ENCODE peak calls at places on chromosome 16, in seven cellular contexts. L is dorsolateral prefrontal cortex, I is fibroblast of villous mesenchyme, R is tibial artery, G is fibroblast of mammary gland, U is astrocyte of the spinal cord, D is heart right ventricle. O is an unnamed sample.

GRCh38 chr16:1773703-1774455 is 945 bp upstream of the MRPS34 start:
- DNase-seq in I (peak), D (no peak), U (peak), G (peak), L (no peak), R (no peak), O (no peak)

GRCh38 chr16:14199624-14200023 is 128.5 kb downstream of the MRTFB start:
- DNase-seq in R (no peak), I (no peak), G (peak), U (peak), L (no peak), D (no peak), O (peak)

GRCh38 chr16:52229471-52229870 is 317.5 kb downstream of the TOX3 start:
- DNase-seq in D (no peak), I (no peak), R (no peak), L (no peak), U (no peak), G (no peak), O (no peak)

GRCh38 chr16:75267631-75268264 is 16.3 kb upstream of the BCAR1 start:
- DNase-seq in G (peak), I (peak), L (peak), U (peak), D (peak), R (peak), O (peak)

GRCh38 chr16:11526921-11527320 is 59.8 kb downstream of the LITAF start:
- DNase-seq in G (no peak), D (no peak), I (no peak), U (no peak), L (no peak), R (peak), O (no peak)

GRCh38 chr16:15726715-15727114 is 76.7 kb downstream of the NDE1 start:
- DNase-seq in G (no peak), I (no peak), U (no peak), L (no peak), D (no peak), R (no peak), O (no peak)

GRCh38 chr16:14475370-14476139 is 154.5 kb downstream of the PARN start:
- DNase-seq in U (no peak), I (no peak), L (no peak), R (no peak), D (no peak), G (peak), O (peak)

GRCh38 chr16:84718-85452 is 6.9 kb downstream of the MPG start:
- DNase-seq in U (peak), R (peak), G (peak), D (peak), L (peak), I (peak), O (peak)

GRCh38 chr16:70706948-70707465 is 21.2 kb upstream of the MTSS2 start:
- DNase-seq in R (peak), I (peak), U (peak), G (peak), D (no peak), L (no peak), O (peak)

GRCh38 chr16:46651305-46651704 is 30.1 kb upstream of the SHCBP1 start:
- DNase-seq in U (no peak), I (no peak), G (no peak), D (no peak), R (no peak), L (no peak), O (no peak)

GRCh38 chr16:1781758-1782407 is 488 bp downstream of the SPSB3 start:
- DNase-seq in R (no peak), I (peak), D (no peak), G (no peak), L (no peak), U (no peak), O (peak)

GRCh38 chr16:1146409-1146808 is 6.5 kb upstream of the CACNA1H start:
- DNase-seq in D (no peak), I (no peak), L (no peak), U (no peak), G (no peak), R (no peak), O (no peak)

GRCh38 chr16:77214411-77215138 is 15.4 kb downstream of the SYCE1L start:
- DNase-seq in I (no peak), R (no peak), G (peak), L (no peak), U (no peak), D (no peak), O (no peak)

GRCh38 chr16:63038563-63039131 is 1002.4 kb upstream of the CDH8 start:
- DNase-seq in R (no peak), G (no peak), U (no peak), I (no peak), L (no peak), D (no peak), O (no peak)

GRCh38 chr16:58299757-58300349 is 5.0 kb upstream of the PRSS54 start:
- DNase-seq in I (peak), U (no peak), D (peak), G (peak), R (no peak), L (no peak), O (peak)

GRCh38 chr16:15952265-15952711 is 2.9 kb downstream of the ABCC1 start:
- DNase-seq in G (no peak), U (no peak), I (no peak), L (no peak), R (no peak), D (peak), O (no peak)

GRCh38 chr16:68539704-68540370 is 746 bp downstream of the ZFP90 start:
- DNase-seq in I (no peak), R (no peak), G (peak), D (no peak), U (peak), L (no peak), O (peak)

GRCh38 chr16:89449726-89450335 is 40.5 kb downstream of the ANKRD11 start:
- DNase-seq in I (no peak), L (no peak), D (no peak), G (peak), R (no peak), U (no peak), O (peak)

GRCh38 chr16:86982912-86983311 is 334.3 kb downstream of the C16orf95 start:
- DNase-seq in L (no peak), U (no peak), R (no peak), G (no peak), D (no peak), I (no peak), O (no peak)

GRCh38 chr16:69466547-69466946 is 42.1 kb downstream of the CYB5B start:
- DNase-seq in I (no peak), G (no peak), R (no peak), L (no peak), U (no peak), D (no peak), O (no peak)

GRCh38 chr16:49756971-49757743 is 98.8 kb downstream of the ZNF423 start:
- DNase-seq in I (no peak), D (no peak), U (peak), R (no peak), G (peak), L (no peak), O (peak)

GRCh38 chr16:56538331-56538730 is 18.5 kb upstream of the BBS2 start:
- DNase-seq in U (no peak), I (no peak), R (no peak), G (no peak), D (no peak), L (no peak), O (no peak)

GRCh38 chr16:56534847-56535383 is 15.1 kb upstream of the BBS2 start:
- DNase-seq in L (no peak), I (no peak), U (no peak), G (no peak), D (no peak), R (no peak), O (no peak)

GRCh38 chr16:56530872-56531271 is 11.0 kb upstream of the BBS2 start:
- DNase-seq in U (no peak), I (no peak), D (no peak), L (no peak), G (no peak), R (no peak), O (no peak)

GRCh38 chr16:56532714-56533113 is 12.9 kb upstream of the BBS2 start:
- DNase-seq in U (no peak), R (no peak), L (no peak), D (no peak), I (no peak), G (no peak), O (no peak)
- TF ChIP-seq CTCF in U (no peak), R (no peak), L (no peak), D (no peak), I (no peak), G (no peak), O (no peak)

GRCh38 chr16:82229800-82230619 is 60.0 kb upstream of the MPHOSPH6 start:
- DNase-seq in L (peak), I (peak), R (peak), G (peak), U (peak), D (peak), O (peak)

GRCh38 chr16:82232806-82233205 is 62.8 kb upstream of the MPHOSPH6 start:
- DNase-seq in D (no peak), L (no peak), U (no peak), I (no peak), R (no peak), G (no peak), O (peak)

GRCh38 chr16:82236415-82236814 is 66.4 kb upstream of the MPHOSPH6 start:
- DNase-seq in I (no peak), L (no peak), U (no peak), D (no peak), R (no peak), G (no peak), O (peak)

GRCh38 chr16:82226327-82226726 is 56.3 kb upstream of the MPHOSPH6 start:
- DNase-seq in U (no peak), G (no peak), I (no peak), L (no peak), R (no peak), D (no peak), O (no peak)

DNA sequence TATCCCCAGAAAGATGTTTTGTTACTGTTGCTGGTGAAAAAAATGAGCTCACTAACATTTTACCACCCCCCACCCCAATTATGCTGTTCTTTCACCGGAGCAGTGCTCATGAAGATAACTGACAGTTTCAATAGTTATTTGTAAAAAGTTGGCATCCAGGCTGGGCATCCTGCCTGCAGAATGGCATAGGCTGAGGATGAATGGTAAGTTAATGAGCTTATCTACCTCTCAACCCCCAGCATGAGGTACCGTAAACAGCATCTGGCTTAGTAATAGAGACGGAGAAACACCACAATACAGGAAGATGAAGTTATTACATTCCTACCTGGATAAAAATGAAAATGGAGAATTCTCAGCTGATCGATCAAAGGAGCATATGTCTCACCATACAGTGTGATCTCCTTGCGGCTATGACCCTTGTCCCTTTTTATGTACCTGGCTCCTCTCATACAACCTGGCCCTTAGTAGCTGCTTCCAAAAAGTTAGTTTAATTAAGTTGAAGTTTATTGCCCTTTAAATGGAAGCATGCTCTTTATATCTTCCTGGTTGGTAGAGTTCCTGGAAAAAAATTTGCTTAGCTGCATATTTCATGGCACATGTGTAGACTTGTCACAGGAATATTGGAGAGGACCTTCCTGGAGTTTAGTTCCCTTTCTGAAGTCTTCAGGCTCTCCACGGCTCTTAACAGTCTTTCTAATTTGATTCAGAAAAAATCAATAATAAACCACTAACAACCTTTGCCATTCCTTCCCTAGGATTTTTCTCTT is 61.2 kb upstream of the MPHOSPH6 start:
- DNase-seq in U (no peak), L (no peak), D (no peak), G (no peak), R (no peak), I (no peak), O (peak)
- H3K4me3 ChIP-seq in U (no peak), L (no peak), D (no peak), G (no peak), R (no peak), I (no peak), O (no peak)

GRCh38 chr16:79592150-79592549 is 8.4 kb downstream of the MAF start:
- DNase-seq in D (no peak), R (no peak), L (no peak), I (no peak), U (no peak), G (no peak), O (no peak)

GRCh38 chr16:79587897-79588296 is 12.6 kb downstream of the MAF start:
- DNase-seq in L (no peak), I (no peak), G (no peak), U (no peak), R (no peak), D (no peak), O (no peak)

GRCh38 chr16:79593754-79594153 is 6.8 kb downstream of the MAF start:
- DNase-seq in D (no peak), R (no peak), I (no peak), L (no peak), G (no peak), U (no peak), O (no peak)

GRCh38 chr16:79593074-79593531 is 7.4 kb downstream of the MAF start:
- DNase-seq in I (peak), R (no peak), L (no peak), G (no peak), D (no peak), U (no peak), O (no peak)

GRCh38 chr16:79589495-79590134 is 10.9 kb downstream of the MAF start:
- DNase-seq in I (no peak), D (no peak), U (no peak), L (no peak), R (no peak), G (no peak), O (no peak)
- TF ChIP-seq CTCF in I (no peak), D (no peak), U (no peak), L (peak), R (no peak), G (no peak), O (no peak)

DNA sequence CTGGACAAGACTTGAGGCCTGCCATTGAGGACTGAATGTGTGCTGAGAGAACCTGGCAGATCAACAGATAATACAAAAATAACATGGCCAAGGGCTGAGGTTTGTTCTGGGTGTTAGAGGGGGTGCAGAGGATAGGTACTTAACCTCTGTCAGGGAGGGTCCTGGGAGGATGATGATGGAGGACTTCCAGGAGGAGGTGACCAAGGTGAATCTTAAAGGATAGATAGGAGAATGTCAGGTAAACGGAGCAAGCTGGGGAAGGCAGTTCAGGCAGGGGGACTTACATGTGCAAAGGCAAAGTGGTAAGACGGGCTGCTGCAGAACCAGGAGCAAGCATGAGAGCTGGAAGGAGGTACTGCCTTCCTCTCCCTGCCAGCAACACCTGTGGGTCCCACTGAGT is 119.8 kb upstream of the PLCG2 start:
- DNase-seq in D (no peak), L (no peak), U (no peak), G (no peak), R (no peak), I (no peak), O (no peak)
- H3K4me3 ChIP-seq in D (no peak), L (no peak), U (no peak), G (no peak), R (no peak), I (no peak), O (no peak)

GRCh38 chr16:56281256-56281805 is 90.0 kb downstream of the GNAO1 start:
- DNase-seq in D (no peak), I (no peak), U (no peak), L (no peak), G (peak), R (no peak), O (peak)
- TF ChIP-seq CTCF in D (no peak), I (peak), U (peak), L (peak), G (peak), R (no peak), O (peak)

DNA sequence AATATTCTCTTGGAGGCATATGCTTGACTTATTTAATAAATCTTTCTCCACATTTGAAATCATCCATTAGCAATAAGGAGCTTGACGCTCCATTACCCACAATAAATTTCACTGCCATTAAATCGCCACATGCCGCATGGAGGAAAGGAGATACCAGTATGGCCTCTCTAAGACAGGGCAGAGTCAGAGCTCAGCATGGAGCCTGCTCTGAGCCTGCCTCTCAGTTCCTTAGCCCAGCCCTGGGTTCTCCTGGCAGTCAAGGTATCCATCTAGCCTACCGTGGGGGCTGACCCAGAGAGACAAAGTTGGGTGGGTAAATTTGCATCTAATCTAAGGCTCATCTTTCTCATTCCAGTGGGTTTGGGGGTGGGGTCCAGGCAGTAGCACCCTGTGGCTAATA is 80.3 kb upstream of the CES5A start:
- DNase-seq in G (no peak), L (no peak), U (no peak), D (no peak), I (no peak), R (no peak), O (no peak)
- H3K4me3 ChIP-seq in G (no peak), L (no peak), U (no peak), D (no peak), I (no peak), R (no peak), O (no peak)

DNA sequence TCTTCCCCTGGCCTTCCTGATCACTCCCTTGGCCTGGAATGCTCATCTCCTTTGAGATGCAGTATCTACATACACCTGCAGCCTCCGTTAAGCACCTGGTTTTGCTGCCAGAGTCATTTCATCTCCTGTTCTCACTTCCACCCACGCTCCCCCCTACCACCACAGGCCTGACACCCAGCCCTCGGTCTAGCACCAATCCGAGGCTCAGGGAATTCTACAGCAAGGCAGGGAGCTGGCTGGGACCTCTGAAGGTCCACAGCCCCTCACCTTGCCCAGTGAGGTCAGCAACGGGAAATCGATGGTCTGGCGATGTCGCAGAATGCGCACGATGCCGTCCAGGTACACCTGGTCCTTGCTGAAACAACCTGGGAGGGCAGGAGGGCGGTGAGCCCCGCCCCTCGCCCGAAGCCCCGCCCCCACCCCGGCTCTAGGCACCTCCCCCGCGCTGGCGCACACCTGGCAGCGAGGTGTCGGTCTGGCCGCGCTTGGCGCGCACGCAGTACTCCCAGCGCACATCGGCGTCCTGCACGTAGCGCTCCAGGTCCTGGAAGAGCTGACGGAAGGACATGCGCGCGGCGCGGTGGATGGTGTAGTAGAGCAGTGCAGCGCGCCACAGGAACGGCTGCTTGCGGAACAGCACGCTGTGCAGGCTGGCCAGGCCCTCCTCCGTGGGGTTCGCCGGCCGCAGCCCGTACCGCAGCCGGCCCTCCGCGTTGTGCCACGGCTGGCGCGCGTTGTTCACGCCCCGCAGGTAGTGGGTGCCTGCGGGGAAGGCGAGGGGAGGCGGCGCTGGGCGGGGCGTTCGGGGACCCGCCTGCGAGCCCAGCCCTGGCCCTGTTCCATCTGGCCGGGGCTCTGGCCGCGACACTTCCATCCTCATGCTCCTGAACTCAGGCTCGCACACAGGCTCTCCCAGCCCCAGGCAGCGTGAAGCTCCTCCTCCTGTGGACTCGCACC is 5.7 kb downstream of the MATCAP1 start:
- DNase-seq in R (peak), D (no peak), U (peak), I (peak), G (peak), L (peak), O (peak)
- TF ChIP-seq CTCF in R (no peak), D (no peak), U (no peak), I (peak), G (no peak), L (no peak), O (peak)

O was measured in bronchial epithelial cell.